ENCODE peak calls at places on chromosomes 7 and 10, in eight cellular contexts. D is uterus, B is right atrium auricular region, C is H1, E is fibroblast of lung, F is BJ, X is upper lobe of left lung, H is cardiac fibroblast. L is an unnamed sample.

GRCh38 chr10:65793738-65794425 is 1132.0 kb upstream of the LRRTM3 start:
- DNase-seq in C (no peak), H (no peak), F (no peak), E (no peak), X (no peak), B (no peak), D (no peak), L (no peak)

GRCh38 chr10:44998146-44998631 is 2.5 kb upstream of the ZNF22 start:
- DNase-seq in B (no peak), F (no peak), C (no peak), H (peak), D (peak), X (no peak), E (peak), L (peak)

GRCh38 chr7:15652776-15653290 is 33.6 kb downstream of the MEOX2 start:
- DNase-seq in F (no peak), X (no peak), D (no peak), H (no peak), B (no peak), E (no peak), C (no peak), L (no peak)

GRCh38 chr10:75407716-75408511 is 6.3 kb upstream of the ZNF503 start:
- DNase-seq in X (peak), C (no peak), D (peak), E (peak), B (peak), F (no peak), H (no peak), L (peak)

GRCh38 chr7:156751319-156751718 is 110.7 kb downstream of the RNF32 start:
- DNase-seq in H (peak), D (no peak), B (no peak), E (peak), F (peak), C (no peak), X (no peak), L (no peak)

GRCh38 chr10:79413196-79413595 is 32.2 kb downstream of the ZCCHC24 start:
- DNase-seq in X (no peak), C (no peak), H (peak), D (peak), B (no peak), F (no peak), E (peak), L (no peak)

GRCh38 chr7:95822717-95823116 is 50.4 kb downstream of the DYNC1I1 start:
- DNase-seq in C (no peak), X (no peak), F (no peak), E (no peak), H (no peak), B (no peak), D (no peak), L (no peak)

GRCh38 chr10:24951201-24952145 is 933 bp downstream of the PRTFDC1 start:
- DNase-seq in E (peak), H (peak), X (no peak), F (no peak), C (peak), B (no peak), D (peak), L (peak)

GRCh38 chr7:119175916-119176627 is 951.6 kb downstream of the ANKRD7 start:
- DNase-seq in H (peak), C (peak), X (no peak), D (no peak), F (no peak), B (no peak), E (peak), L (peak)

GRCh38 chr10:8054243-8054497 is 318 bp upstream of the GATA3 start:
- DNase-seq in E (peak), X (no peak), C (peak), B (no peak), D (no peak), F (no peak), H (peak), L (peak)

GRCh38 chr7:104982773-104983619 is 31.0 kb upstream of the KMT2E start:
- DNase-seq in F (no peak), C (no peak), B (no peak), D (no peak), E (no peak), X (no peak), H (no peak), L (no peak)

GRCh38 chr7:102395620-102395957 is 574 bp upstream of the PRKRIP1 start:
- DNase-seq in H (no peak), D (no peak), F (no peak), B (no peak), X (no peak), C (no peak), E (no peak), L (no peak)

GRCh38 chr10:112955736-112956421 is 5.8 kb downstream of the TCF7L2 start:
- DNase-seq in F (peak), C (no peak), X (no peak), E (peak), B (no peak), H (peak), D (peak), L (no peak)

GRCh38 chr7:28075674-28076358 is 104.8 kb downstream of the JAZF1 start:
- DNase-seq in E (peak), B (no peak), X (no peak), C (no peak), H (no peak), F (no peak), D (no peak), L (no peak)

GRCh38 chr7:57205000-57205399 is 72.8 kb upstream of the ZNF479 start:
- DNase-seq in X (no peak), H (no peak), B (no peak), C (no peak), E (no peak), D (no peak), F (no peak), L (no peak)

GRCh38 chr7:36260481-36260880 is 107.4 kb downstream of the EEPD1 start:
- DNase-seq in E (no peak), B (no peak), X (no peak), F (no peak), D (no peak), H (no peak), C (no peak), L (no peak)

GRCh38 chr10:69051303-69051702 is 36.6 kb upstream of the SRGN start:
- DNase-seq in C (no peak), D (no peak), E (peak), H (peak), B (peak), F (no peak), X (no peak), L (no peak)

GRCh38 chr10:49552277-49552676 is 13.4 kb upstream of the ERCC6 start:
- DNase-seq in D (no peak), F (peak), E (peak), X (no peak), B (no peak), H (peak), C (no peak), L (no peak)

GRCh38 chr7:2824678-2825461 is 19.2 kb downstream of the GNA12 start:
- DNase-seq in X (no peak), D (no peak), E (peak), F (no peak), B (no peak), C (no peak), H (no peak), L (no peak)

GRCh38 chr10:132246296-132246695 is 59.5 kb downstream of the DPYSL4 start:
- DNase-seq in F (no peak), B (no peak), C (no peak), D (no peak), E (no peak), X (peak), H (no peak), L (no peak)

GRCh38 chr10:50993817-50994251 is 80.5 kb upstream of the PRKG1 start:
- DNase-seq in E (peak), C (no peak), F (peak), D (peak), H (peak), X (no peak), B (peak), L (peak)

GRCh38 chr7:94909023-94909466 is 1.7 kb downstream of the PPP1R9A start:
- DNase-seq in D (no peak), H (no peak), F (no peak), B (no peak), E (no peak), X (no peak), C (no peak), L (no peak)

GRCh38 chr7:99782012-99782953 is 1.7 kb downstream of the CYP3A4 start:
- DNase-seq in F (no peak), X (no peak), D (no peak), C (no peak), H (no peak), E (no peak), B (no peak), L (no peak)

GRCh38 chr7:18762189-18762588 is 266.6 kb downstream of the HDAC9 start:
- DNase-seq in F (no peak), E (peak), B (no peak), C (no peak), H (peak), X (no peak), D (no peak), L (no peak)

GRCh38 chr7:131251371-131251770 is 76.3 kb upstream of the MKLN1 start:
- DNase-seq in C (no peak), E (no peak), D (no peak), F (no peak), X (no peak), B (no peak), H (no peak), L (no peak)

GRCh38 chr7:36155811-36156361 is 2.8 kb downstream of the EEPD1 start:
- DNase-seq in F (no peak), H (peak), C (no peak), X (no peak), D (peak), B (no peak), E (peak), L (peak)

GRCh38 chr7:99928994-99929729 is at the start of gene GJC3:
- DNase-seq in F (no peak), E (peak), H (peak), D (peak), X (peak), C (peak), B (peak), L (peak)

GRCh38 chr10:70442332-70442988 is 979 bp upstream of the NODAL start:
- DNase-seq in E (no peak), B (no peak), X (no peak), D (no peak), F (no peak), H (no peak), C (no peak), L (no peak)

GRCh38 chr10:14092749-14093148 is 238.0 kb downstream of the FRMD4A start:
- DNase-seq in B (no peak), D (no peak), H (no peak), F (no peak), X (no peak), E (no peak), C (no peak), L (peak)

GRCh38 chr10:98400482-98400881 is 14.5 kb downstream of the PYROXD2 start:
- DNase-seq in H (no peak), B (no peak), C (no peak), D (no peak), E (no peak), F (no peak), X (no peak), L (no peak)

GRCh38 chr10:104325436-104326430 is 12.5 kb downstream of the ITPRIP start:
- DNase-seq in F (no peak), B (no peak), C (no peak), X (peak), H (no peak), E (no peak), D (no peak), L (peak)

DNA sequence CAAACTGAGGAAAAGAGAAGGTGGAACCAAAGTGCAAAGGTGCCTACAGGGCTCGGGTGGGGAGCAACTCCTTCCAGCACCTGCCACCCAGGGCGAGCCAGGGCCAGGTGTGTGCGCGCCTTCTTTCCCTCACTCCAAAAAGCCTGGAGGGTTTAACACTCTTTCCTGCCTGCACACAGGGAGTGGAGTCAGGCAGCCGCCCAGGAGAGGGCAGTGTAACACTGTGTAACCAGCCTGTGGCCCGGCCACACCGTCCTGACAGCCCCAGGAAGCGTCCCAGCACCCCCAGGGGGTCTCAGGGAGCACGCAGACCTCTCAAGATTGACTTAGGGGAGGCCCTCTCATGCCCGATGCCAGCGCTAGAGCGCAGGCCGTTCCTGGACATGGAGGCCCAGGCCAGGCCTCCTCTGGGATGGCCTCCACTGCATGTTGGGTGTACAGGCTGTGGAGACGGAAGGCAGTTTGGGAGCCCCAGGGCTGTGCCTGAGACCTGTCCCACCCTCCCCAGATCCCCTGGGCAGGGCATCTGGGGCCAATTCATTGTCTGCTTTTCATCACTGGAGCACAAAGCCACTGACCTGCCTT is 13.4 kb downstream of the BRI3 start:
- DNase-seq in D (no peak), F (no peak), X (peak), H (peak), B (no peak), C (peak), E (peak), L (peak)
- H3K4me3 ChIP-seq in D (no peak), F (no peak), X (no peak), H (no peak), B (no peak), C (no peak), E (no peak), L (no peak)

GRCh38 chr7:107744345-107744750 is 406 bp downstream of the CBLL1 start:
- DNase-seq in F (no peak), E (no peak), H (no peak), X (no peak), C (no peak), D (no peak), B (no peak), L (no peak)
- H3K4me3 ChIP-seq in F (peak), E (peak), H (peak), X (peak), C (peak), D (peak), B (peak), L (peak)

DNA sequence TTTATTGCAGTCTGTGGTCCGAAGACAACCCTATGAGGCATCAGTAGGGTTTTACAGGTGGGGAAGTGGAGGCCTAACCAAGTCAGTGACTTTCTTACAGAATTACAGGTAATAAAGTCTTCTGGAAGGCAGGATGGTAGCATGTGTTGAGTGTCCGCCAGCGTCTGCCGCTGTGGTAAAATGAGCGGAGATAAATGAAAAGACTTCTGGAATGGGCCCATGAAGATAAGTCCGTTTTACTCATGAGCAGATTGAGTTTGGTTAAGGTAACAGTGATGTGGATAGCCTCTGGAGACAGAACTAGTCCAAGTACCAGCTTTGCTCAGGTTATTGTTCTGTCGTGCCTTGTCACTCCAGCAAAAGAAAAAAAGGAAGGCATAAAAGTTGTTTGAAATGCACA is 966 bp downstream of the FBH1 start:
- DNase-seq in F (no peak), H (no peak), X (no peak), E (peak), B (no peak), C (no peak), D (no peak), L (no peak)
- H3K4me3 ChIP-seq in F (peak), H (peak), X (peak), E (peak), B (peak), C (peak), D (peak), L (peak)

GRCh38 chr10:125505648-125506047 is 177.3 kb downstream of the TEX36 start:
- DNase-seq in X (no peak), D (no peak), F (no peak), B (no peak), C (no peak), E (no peak), H (no peak), L (no peak)
- H3K4me3 ChIP-seq in X (no peak), D (no peak), F (no peak), B (no peak), C (no peak), E (no peak), H (no peak), L (no peak)

DNA sequence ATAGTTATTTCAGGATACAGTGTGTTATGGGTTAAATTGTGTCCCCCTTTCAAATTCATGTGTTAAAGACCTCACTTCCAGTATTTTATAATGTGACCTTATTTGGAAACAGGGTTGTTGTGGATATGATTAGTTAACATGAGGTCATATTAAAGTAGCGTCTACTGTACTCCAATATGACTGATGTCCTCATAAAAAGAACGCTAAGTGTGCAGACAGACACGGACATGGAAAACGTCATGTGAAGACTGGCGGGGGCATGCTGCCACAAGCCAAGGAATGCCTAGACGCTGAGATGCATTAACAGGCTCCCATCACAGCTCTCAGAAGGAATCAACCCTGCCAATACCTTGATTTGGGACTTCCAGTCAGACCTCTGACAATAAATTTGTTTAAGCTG is 1.5 kb upstream of the WDR37 start:
- DNase-seq in D (no peak), X (no peak), H (no peak), B (no peak), C (no peak), F (no peak), E (no peak), L (no peak)
- H3K4me3 ChIP-seq in D (no peak), X (no peak), H (peak), B (no peak), C (no peak), F (peak), E (peak), L (no peak)

GRCh38 chr10:102621418-102622325 is 22.6 kb upstream of the TRIM8 start:
- DNase-seq in X (no peak), F (no peak), B (no peak), E (peak), D (no peak), C (no peak), H (peak), L (no peak)
- H3K4me3 ChIP-seq in X (no peak), F (no peak), B (no peak), E (no peak), D (no peak), C (no peak), H (no peak), L (no peak)